ENCODE peak calls at places on chromosomes 6 and 20, in seven cellular contexts. I is CD8-positive, alpha-beta memory T cell; X is endodermal cell; Z is upper lobe of right lung; Q is SK-N-SH; Y is left lung; J is ovary. L is an unnamed sample. For H3K27me3 and H3K36me3, the result is how much of the 10 kb centered on the place peaks cover.

GRCh38 chr6:133889557-133890301 is 816 bp downstream of the TCF21 start:
- DNase-seq in Z (no peak), J (peak), Y (no peak), X (peak), I (no peak), Q (peak), L (peak)

GRCh38 chr6:138107752-138108592 is 753 bp upstream of the PERP start:
- DNase-seq in J (no peak), Z (peak), I (no peak), X (peak), Y (peak), Q (peak), L (peak)

GRCh38 chr6:9646346-9647042 is 768.4 kb downstream of the TFAP2A start:
- DNase-seq in I (no peak), Y (no peak), X (no peak), Z (no peak), Q (no peak), J (no peak), L (no peak)

GRCh38 chr6:150456902-150457643 is 88.3 kb downstream of the IYD start:
- DNase-seq in J (no peak), Q (no peak), Z (no peak), Y (no peak), X (no peak), I (no peak), L (no peak)

GRCh38 chr6:45432944-45433343 is 55.2 kb upstream of the SUPT3H start:
- DNase-seq in J (no peak), Q (no peak), Z (no peak), X (no peak), I (no peak), Y (no peak), L (no peak)

GRCh38 chr20:39825950-39826349 is 863.1 kb downstream of the MAFB start:
- DNase-seq in Y (no peak), X (no peak), Q (no peak), I (no peak), Z (no peak), J (no peak), L (no peak)

GRCh38 chr20:3890410-3890751 is 1.2 kb downstream of the PANK2 start:
- DNase-seq in Y (no peak), J (no peak), Z (no peak), X (no peak), Q (no peak), I (no peak), L (no peak)

GRCh38 chr20:47521059-47521808 is 19.5 kb downstream of the NCOA3 start:
- DNase-seq in Y (no peak), Q (no peak), X (peak), Z (no peak), I (no peak), J (no peak), L (no peak)

GRCh38 chr6:130827247-130828149 is at the start of gene SMLR1:
- DNase-seq in I (no peak), J (no peak), Z (no peak), X (no peak), Y (no peak), Q (no peak), L (no peak)
- H3K4me3 ChIP-seq in I (no peak), J (no peak), Z (no peak), X (peak), Y (no peak), Q (no peak), L (no peak)

GRCh38 chr6:6002005-6002808 is 4.5 kb downstream of the NRN1 start:
- DNase-seq in Y (no peak), J (no peak), I (no peak), X (peak), Z (no peak), Q (no peak), L (peak)

GRCh38 chr6:5998236-5998635 is 8.5 kb downstream of the NRN1 start:
- DNase-seq in I (no peak), Q (no peak), J (no peak), Z (no peak), Y (no peak), X (no peak), L (peak)

GRCh38 chr6:5998741-5999687 is 7.7 kb downstream of the NRN1 start:
- DNase-seq in Q (peak), J (no peak), I (no peak), X (peak), Y (no peak), Z (no peak), L (peak)

GRCh38 chr6:6001443-6001842 is 5.3 kb downstream of the NRN1 start:
- DNase-seq in J (no peak), I (no peak), Q (no peak), X (peak), Y (no peak), Z (no peak), L (peak)

GRCh38 chr6:5999688-6000608 is 6.8 kb downstream of the NRN1 start:
- DNase-seq in Y (no peak), X (peak), I (no peak), J (no peak), Q (no peak), Z (no peak), L (peak)
- H3K27me3 ChIP-seq in Y (half or more), X (half or more), I (half or more), J (under half), Q (half or more), Z (half or more), L (half or more)

GRCh38 chr6:157173756-157174155 is 149.6 kb downstream of the TMEM242 start:
- DNase-seq in Z (no peak), X (no peak), Q (no peak), J (no peak), Y (no peak), I (no peak), L (no peak)
- H3K36me3 ChIP-seq in Z (under half), X (under half), Q (under half), J (under half), Y (under half), I (under half), L (under half)

DNA sequence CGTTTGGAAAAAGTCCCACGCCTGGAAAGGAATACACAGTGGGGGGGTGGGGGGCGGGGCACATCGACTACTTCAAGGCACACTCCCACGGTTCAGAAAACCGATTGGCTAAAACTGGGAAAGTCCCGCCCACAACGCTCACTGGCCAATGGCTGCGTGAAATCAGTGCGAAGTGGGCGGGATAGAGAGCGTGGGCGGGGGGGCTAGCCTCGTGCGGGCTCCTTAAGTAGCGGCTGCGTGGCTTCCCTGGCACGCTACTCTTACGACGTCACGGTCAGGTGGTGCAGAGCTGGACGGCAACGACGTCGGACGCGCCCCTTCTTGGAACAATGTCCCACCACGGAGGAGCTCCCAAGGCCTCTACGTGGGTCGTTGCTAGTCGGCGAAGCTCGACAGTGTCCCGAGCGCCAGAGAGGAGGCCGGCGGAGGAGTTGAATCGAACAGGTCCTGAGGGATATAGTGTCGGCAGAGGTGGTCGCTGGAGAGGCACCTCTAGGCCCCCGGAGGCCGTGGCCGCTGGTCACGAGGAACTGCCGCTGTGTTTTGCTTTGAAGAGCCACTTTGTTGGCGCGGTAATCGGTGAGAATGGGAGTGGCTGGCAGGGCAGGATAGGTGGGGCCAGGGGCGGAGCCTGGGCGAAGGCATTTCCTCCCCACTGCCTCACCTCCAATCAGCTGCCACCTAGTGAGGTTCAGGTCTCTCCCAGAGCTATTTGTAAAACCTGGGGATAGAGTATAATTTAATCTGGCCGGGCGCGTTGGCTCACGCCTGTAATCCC is at the start of gene DDX43:
- DNase-seq in Y (peak), Z (peak), J (peak), X (no peak), Q (peak), I (peak), L (peak)
- H3K4me3 ChIP-seq in Y (no peak), Z (peak), J (no peak), X (no peak), Q (no peak), I (no peak), L (no peak)